ENCODE peak calls at places on chromosome 6, in six cellular contexts. L is heart left ventricle; B is cardiac fibroblast; I is CD8-positive, alpha-beta T cell; U is ascending aorta; Z is stomach. M is an unnamed sample.

GRCh38 chr6:20907486-20908071 is 373.3 kb downstream of the CDKAL1 start:
- DNase-seq in L (no peak), B (no peak), I (no peak), U (no peak), Z (no peak), M (no peak)

GRCh38 chr6:144602523-144603180 is 317.5 kb downstream of the UTRN start:
- DNase-seq in L (no peak), B (no peak), I (no peak), U (no peak), Z (no peak), M (no peak)

GRCh38 chr6:45608252-45608911 is 230.6 kb upstream of the SUPT3H start:
- DNase-seq in L (no peak), B (peak; percentile 48), I (no peak), U (no peak), Z (no peak), M (peak; percentile 39)

GRCh38 chr6:71468841-71469750 is 180.5 kb downstream of the OGFRL1 start:
- DNase-seq in L (no peak), B (peak; percentile 88), I (no peak), U (no peak), Z (no peak), M (peak; percentile 94)

GRCh38 chr6:136846046-136846445 is 23.7 kb downstream of the PEX7 start:
- DNase-seq in L (no peak), B (peak; percentile 83), I (no peak), U (no peak), Z (peak; percentile 43), M (peak; percentile 60)

GRCh38 chr6:169026175-169026574 is 227.5 kb downstream of the THBS2 start:
- DNase-seq in L (no peak), B (peak; percentile 33), I (no peak), U (no peak), Z (no peak), M (no peak)

GRCh38 chr6:120274547-120274946 is 925.0 kb upstream of the MAN1A1 start:
- DNase-seq in L (no peak), B (no peak), I (no peak), U (no peak), Z (no peak), M (no peak)

GRCh38 chr6:4610256-4610655 is 165.9 kb upstream of the CDYL start:
- DNase-seq in L (peak; percentile 62), B (peak; percentile 97), I (no peak), U (peak; percentile 18), Z (no peak), M (peak; percentile 84)

GRCh38 chr6:112030206-112030932 is 23.5 kb upstream of the CCN6 start:
- DNase-seq in L (no peak), B (no peak), I (no peak), U (no peak), Z (no peak), M (no peak)

GRCh38 chr6:41638801-41639555 is 710 bp downstream of the MDFI start:
- DNase-seq in L (peak; percentile 25), B (peak; percentile 61), I (no peak), U (no peak), Z (no peak), M (peak; percentile 63)

GRCh38 chr6:121437861-121438651 is 2.6 kb downstream of the GJA1 start:
- DNase-seq in L (no peak), B (peak; percentile 46), I (no peak), U (no peak), Z (no peak), M (peak; percentile 60)

GRCh38 chr6:35089935-35090505 is 51.1 kb downstream of the TCP11 start:
- DNase-seq in L (no peak), B (peak; percentile 76), I (no peak), U (no peak), Z (peak; percentile 17), M (peak; percentile 91)

GRCh38 chr6:165986647-165987482 is 180.8 kb downstream of the TBXT start:
- DNase-seq in L (no peak), B (peak; percentile 44), I (no peak), U (no peak), Z (no peak), M (peak; percentile 46)

GRCh38 chr6:165987483-165988305 is 180.0 kb downstream of the TBXT start:
- DNase-seq in L (peak; percentile 96), B (peak; percentile 93), I (no peak), U (no peak), Z (peak; percentile 54), M (peak; percentile 91)

GRCh38 chr6:165988306-165988756 is 179.3 kb downstream of the TBXT start:
- DNase-seq in L (no peak), B (no peak), I (no peak), U (no peak), Z (no peak), M (no peak)

GRCh38 chr6:165990216-165990615 is 177.4 kb downstream of the TBXT start:
- DNase-seq in L (no peak), B (no peak), I (no peak), U (no peak), Z (no peak), M (no peak)

DNA sequence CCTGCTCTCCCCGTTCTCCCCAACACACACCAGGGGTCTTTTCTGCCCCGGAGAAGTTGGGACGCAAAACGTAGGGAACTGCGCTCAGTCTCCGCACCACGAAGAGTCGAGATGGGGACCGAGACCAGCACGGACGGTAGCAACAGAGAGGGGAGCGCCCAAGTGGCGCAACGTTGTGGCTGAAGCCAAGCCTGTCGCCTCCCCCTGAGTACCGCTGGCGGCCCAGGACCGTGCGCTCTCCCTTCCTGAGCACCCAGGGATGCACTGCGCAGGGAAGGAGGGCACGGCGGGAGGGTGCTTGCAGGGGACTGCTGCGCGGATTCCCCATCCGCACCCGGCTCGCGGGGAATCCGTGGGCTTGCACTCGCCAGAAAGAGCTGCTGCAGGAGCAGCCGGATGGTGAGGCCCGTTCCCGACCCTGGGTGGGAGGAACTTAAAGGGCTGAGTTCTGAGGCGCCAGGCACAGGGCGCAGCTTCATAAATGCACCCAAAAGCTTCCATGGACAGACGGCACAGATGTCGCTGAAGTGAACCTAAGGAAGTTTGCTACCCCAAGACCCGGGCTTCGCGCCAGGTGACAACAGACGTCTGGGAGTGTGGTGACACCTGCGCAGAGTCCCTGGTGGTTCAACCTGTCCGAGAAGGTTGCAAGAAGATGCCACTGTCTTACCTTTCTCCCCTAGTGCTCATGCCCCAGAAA is 178.7 kb downstream of the TBXT start:
- DNase-seq in L (no peak), B (no peak), I (no peak), U (no peak), Z (no peak), M (peak; percentile 17)
- H3K4me3 ChIP-seq in L (peak overlapping the region; percentile 70), B (peak overlapping the region; percentile 59), I (no peak overlapping the region), U (peak overlapping the region; percentile 47), Z (peak overlapping the region; percentile 47), M (peak overlapping the region; percentile 48)

GRCh38 chr6:108116424-108116780 is 41.9 kb upstream of the OSTM1 start:
- DNase-seq in L (no peak), B (no peak), I (no peak), U (no peak), Z (no peak), M (no peak)

GRCh38 chr6:108113557-108114519 is 39.3 kb upstream of the OSTM1 start:
- DNase-seq in L (no peak), B (peak; percentile 70), I (no peak), U (no peak), Z (no peak), M (peak; percentile 69)

GRCh38 chr6:108116781-108117426 is 42.4 kb upstream of the OSTM1 start:
- DNase-seq in L (no peak), B (no peak), I (no peak), U (no peak), Z (no peak), M (no peak)

GRCh38 chr6:108114861-108115597 is 40.5 kb upstream of the OSTM1 start:
- DNase-seq in L (peak; percentile 59), B (peak; percentile 81), I (no peak), U (no peak), Z (no peak), M (peak; percentile 69)

DNA sequence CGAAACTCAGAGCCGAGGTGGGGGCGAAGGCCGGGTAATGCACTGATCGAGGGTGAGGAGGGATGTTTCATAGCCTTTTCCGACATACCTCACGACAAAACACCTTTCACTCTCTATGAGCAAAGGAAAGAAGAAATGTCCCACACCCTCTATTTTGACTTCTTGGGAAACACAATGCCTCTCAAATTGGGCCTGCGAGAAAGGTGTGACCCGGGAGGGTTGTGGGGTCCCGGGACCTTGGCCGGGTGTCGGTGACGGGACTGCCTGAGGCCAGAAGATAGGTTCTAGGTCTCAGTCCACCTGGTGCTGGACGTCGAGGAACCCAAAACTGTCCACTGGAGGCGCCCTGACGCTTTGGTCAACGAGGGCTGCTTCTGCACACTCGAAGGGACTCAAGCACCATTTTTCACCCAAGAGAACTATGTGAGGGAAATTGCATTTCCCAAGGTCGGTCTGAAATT is 41.1 kb upstream of the OSTM1 start:
- DNase-seq in L (no peak), B (peak; percentile 47), I (no peak), U (no peak), Z (peak; percentile 66), M (no peak)
- TF ChIP-seq CTCF in L (peak; percentile 46), B (peak; percentile 45), I (no peak), U (no peak), Z (no peak), M (peak; percentile 50)

DNA sequence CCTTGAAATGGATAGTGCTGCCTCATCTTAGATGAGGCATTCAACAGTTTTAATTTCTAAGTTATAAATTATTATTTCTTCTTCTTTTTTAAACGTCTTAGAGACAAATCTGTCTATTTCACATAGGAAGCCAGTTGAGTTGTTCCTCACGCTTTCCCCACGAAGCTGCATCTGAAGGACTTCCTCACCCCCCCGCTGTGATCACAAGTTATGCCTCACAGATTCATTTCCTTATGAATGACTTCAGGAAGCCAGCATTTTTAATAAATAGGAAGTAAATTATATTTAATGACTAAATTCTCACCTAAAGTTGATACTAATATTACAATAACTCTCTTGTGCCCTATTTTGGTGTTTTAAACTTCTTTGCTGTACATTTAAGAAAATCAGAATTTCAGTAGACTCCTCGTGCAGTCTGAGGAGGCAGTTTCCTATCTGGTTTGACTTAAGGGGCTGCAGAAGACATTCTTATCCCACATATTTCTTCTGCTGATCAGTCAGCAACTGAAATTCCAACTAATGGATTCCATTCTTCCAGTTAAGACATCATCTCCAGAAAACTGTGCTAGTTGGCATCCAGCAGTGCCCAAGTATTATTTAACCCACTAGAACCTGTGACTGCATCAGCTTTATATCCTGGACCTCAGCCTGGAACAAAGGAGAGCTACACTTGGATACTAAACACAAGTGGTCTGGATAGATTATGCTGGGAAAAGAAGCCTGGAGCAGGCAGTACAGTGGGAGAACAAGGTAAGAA is 182.7 kb upstream of the CCN2 start:
- DNase-seq in L (no peak), B (peak; percentile 26), I (no peak), U (no peak), Z (no peak), M (peak; percentile 44)
- H3K4me3 ChIP-seq in L (no peak overlapping the region), B (no peak overlapping the region), I (no peak overlapping the region), U (no peak overlapping the region), Z (no peak overlapping the region), M (no peak overlapping the region)

GRCh38 chr6:15285682-15286294 is 39.9 kb downstream of the JARID2 start:
- DNase-seq in L (no peak), B (no peak), I (no peak), U (no peak), Z (no peak), M (no peak)
- TF ChIP-seq CTCF in L (peak; percentile 20), B (peak; percentile 10), I (no peak), U (no peak), Z (no peak), M (no peak)

DNA sequence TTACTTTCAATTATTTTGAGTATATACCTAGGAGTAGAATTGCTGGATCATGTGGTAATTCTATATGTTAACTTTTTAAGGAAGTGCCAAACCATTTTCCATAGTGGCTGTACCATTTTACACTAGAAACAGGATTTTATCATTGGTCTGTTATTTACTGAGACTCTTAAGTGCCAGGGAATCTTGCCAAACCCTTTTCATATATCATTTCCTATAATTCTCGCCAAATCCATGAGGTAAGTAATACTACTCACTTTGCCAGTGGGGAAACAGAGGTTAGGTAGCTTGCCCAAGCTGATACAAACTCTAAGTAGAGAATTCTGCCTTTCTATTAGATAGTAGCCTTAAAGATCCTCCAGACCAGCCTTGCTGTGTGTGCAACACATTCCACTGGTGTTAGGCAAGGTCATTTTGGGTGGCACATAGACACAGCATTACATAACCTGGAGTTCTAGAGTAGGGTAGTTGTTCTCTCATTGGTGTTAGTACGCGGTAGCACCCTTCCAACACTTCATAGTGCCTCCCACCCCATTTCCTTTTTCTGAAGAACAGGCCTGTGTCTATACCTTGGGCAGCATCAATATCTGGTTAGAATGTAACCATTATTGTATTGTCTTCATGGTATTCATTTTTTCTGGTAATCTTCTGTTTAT is 65.5 kb downstream of the ARID1B start:
- DNase-seq in L (no peak), B (peak; percentile 61), I (no peak), U (no peak), Z (no peak), M (no peak)
- H3K4me3 ChIP-seq in L (no peak overlapping the region), B (no peak overlapping the region), I (no peak overlapping the region), U (no peak overlapping the region), Z (no peak overlapping the region), M (no peak overlapping the region)

M was measured in astrocyte of the spinal cord.